ENCODE peak calls at places on chromosomes 11 and 22, in five cellular contexts. F is testis, R is thoracic aorta, V is GM23248, E is GM23338. I is an unnamed sample.

GRCh38 chr11:20025331-20025840 is 134.9 kb downstream of the DBX1 start:
- DNase-seq in F (no peak), R (no peak), V (no peak), E (peak; percentile 44), I (peak; percentile 75)

GRCh38 chr11:58926695-58927094 is 12.6 kb upstream of the GLYATL1 start:
- DNase-seq in F (no peak), R (no peak), V (peak; percentile 76), E (no peak), I (no peak)

GRCh38 chr11:110200836-110201235 is 95.6 kb downstream of the RDX start:
- DNase-seq in F (no peak), R (no peak), V (no peak), E (no peak), I (no peak)

GRCh38 chr11:125433454-125434121 is 62.5 kb downstream of the FEZ1 start:
- DNase-seq in F (peak; percentile 60), R (no peak), V (peak; percentile 81), E (peak; percentile 89), I (peak; percentile 92)

GRCh38 chr11:114296190-114296978 is at the start of gene NNMT:
- DNase-seq in F (peak; percentile 38), R (peak; percentile 67), V (peak; percentile 98), E (no peak), I (peak; percentile 20)

GRCh38 chr11:123190504-123190903 is 4.5 kb downstream of the CLMP start:
- DNase-seq in F (no peak), R (no peak), V (peak; percentile 74), E (no peak), I (no peak)

GRCh38 chr11:72871089-72871488 is 56.9 kb downstream of the ATG16L2 start:
- DNase-seq in F (no peak), R (no peak), V (no peak), E (no peak), I (no peak)

GRCh38 chr11:7414729-7415536 is 70.4 kb upstream of the OLFML1 start:
- DNase-seq in F (no peak), R (no peak), V (no peak), E (peak; percentile 25), I (no peak)

GRCh38 chr11:46611526-46612304 is 5.3 kb downstream of the HARBI1 start:
- DNase-seq in F (no peak), R (no peak), V (no peak), E (no peak), I (no peak)
- H3K27ac ChIP-seq in F (peak overlapping the region; percentile 39), R (no peak overlapping the region), V (no peak overlapping the region), E (peak overlapping the region; percentile 4), I (no peak overlapping the region)

GRCh38 chr11:75262436-75262835 is 21.9 kb downstream of the TPBGL start:
- DNase-seq in F (no peak), R (no peak), V (no peak), E (no peak), I (peak; percentile 58)

GRCh38 chr11:75260396-75260795 is 19.8 kb downstream of the TPBGL start:
- DNase-seq in F (no peak), R (no peak), V (no peak), E (no peak), I (peak; percentile 58)

GRCh38 chr11:75262961-75263852 is 22.6 kb downstream of the TPBGL start:
- DNase-seq in F (no peak), R (no peak), V (no peak), E (no peak), I (peak; percentile 72)

GRCh38 chr11:75261474-75261847 is 20.9 kb downstream of the TPBGL start:
- DNase-seq in F (no peak), R (no peak), V (no peak), E (no peak), I (no peak)

GRCh38 chr11:75261902-75262361 is 21.4 kb downstream of the TPBGL start:
- DNase-seq in F (no peak), R (no peak), V (no peak), E (no peak), I (peak; percentile 62)
- H3K4me1 ChIP-seq in F (peaks cover 6% of the 10 kb centered on the region), R (no peaks in the 10 kb centered on the region), V (no peaks in the 10 kb centered on the region), E (no peaks in the 10 kb centered on the region), I (no peaks in the 10 kb centered on the region)

GRCh38 chr11:75491465-75491864 is 34.3 kb downstream of the GDPD5 start:
- DNase-seq in F (no peak), R (no peak), V (no peak), E (no peak), I (no peak)
- H3K27ac ChIP-seq in F (no peak overlapping the region), R (no peak overlapping the region), V (no peak overlapping the region), E (no peak overlapping the region), I (no peak overlapping the region)

DNA sequence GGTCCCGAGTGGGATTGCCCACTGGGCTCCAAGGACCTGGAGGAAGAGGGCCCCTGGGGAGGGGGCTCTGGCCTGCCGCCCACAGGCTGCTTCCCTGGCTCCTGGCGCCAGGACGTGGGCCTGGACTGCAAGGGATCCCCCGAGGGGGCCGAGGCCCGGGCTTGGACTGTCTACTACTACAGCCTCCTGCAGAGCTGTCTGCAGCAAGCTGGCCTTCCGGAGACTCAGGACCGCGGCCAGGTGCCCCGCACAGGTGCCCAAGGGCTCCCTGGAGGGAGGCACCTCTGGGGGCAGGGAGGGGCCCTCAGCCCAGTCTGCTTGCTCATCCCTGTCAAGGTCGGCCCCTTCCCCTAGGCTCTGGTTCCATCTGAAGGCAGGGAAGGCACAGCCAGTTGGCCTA is 1.9 kb downstream of the CARNS1 start:
- DNase-seq in F (no peak), R (no peak), V (no peak), E (no peak), I (no peak)
- H3K4me1 ChIP-seq in F (peaks cover 16% of the 10 kb centered on the region), R (peaks cover 55% of the 10 kb centered on the region), V (no peaks in the 10 kb centered on the region), E (peaks cover 15% of the 10 kb centered on the region), I (no peaks in the 10 kb centered on the region)

GRCh38 chr22:44455963-44456358 is 42.1 kb downstream of the RTL6 start:
- DNase-seq in F (no peak), R (no peak), V (no peak), E (no peak), I (no peak)
- H3K27ac ChIP-seq in F (no peak overlapping the region), R (no peak overlapping the region), V (no peak overlapping the region), E (no peak overlapping the region), I (no peak overlapping the region)

GRCh38 chr22:22853713-22854112 is 33.9 kb upstream of the IGLL5 start:
- DNase-seq in F (no peak), R (no peak), V (no peak), E (no peak), I (no peak)
- H3K4me1 ChIP-seq in F (peaks cover 9% of the 10 kb centered on the region), R (no peaks in the 10 kb centered on the region), V (no peaks in the 10 kb centered on the region), E (no peaks in the 10 kb centered on the region), I (peaks cover 4% of the 10 kb centered on the region)

DNA sequence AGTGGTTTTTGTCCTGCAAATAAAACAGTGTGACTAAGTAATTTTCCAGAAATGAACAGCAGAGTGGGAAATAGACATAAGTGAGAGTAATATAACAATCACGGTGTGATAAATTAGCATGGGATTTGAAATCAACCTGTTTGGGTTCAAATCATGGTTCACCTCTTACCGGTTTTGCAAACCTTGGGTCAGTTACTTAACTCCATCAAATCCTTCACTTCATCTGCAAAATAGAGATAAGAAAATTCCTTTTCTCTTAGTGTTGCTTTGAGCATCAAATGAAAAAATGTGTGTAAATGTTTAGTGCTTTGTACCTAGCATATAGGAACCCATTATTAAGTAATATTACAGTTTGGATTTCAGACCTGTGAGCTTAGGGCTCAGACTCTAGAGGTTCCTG is 152.2 kb downstream of the TEAD1 start:
- DNase-seq in F (no peak), R (no peak), V (no peak), E (no peak), I (no peak)
- H3K27ac ChIP-seq in F (no peak overlapping the region), R (no peak overlapping the region), V (no peak overlapping the region), E (no peak overlapping the region), I (no peak overlapping the region)

DNA sequence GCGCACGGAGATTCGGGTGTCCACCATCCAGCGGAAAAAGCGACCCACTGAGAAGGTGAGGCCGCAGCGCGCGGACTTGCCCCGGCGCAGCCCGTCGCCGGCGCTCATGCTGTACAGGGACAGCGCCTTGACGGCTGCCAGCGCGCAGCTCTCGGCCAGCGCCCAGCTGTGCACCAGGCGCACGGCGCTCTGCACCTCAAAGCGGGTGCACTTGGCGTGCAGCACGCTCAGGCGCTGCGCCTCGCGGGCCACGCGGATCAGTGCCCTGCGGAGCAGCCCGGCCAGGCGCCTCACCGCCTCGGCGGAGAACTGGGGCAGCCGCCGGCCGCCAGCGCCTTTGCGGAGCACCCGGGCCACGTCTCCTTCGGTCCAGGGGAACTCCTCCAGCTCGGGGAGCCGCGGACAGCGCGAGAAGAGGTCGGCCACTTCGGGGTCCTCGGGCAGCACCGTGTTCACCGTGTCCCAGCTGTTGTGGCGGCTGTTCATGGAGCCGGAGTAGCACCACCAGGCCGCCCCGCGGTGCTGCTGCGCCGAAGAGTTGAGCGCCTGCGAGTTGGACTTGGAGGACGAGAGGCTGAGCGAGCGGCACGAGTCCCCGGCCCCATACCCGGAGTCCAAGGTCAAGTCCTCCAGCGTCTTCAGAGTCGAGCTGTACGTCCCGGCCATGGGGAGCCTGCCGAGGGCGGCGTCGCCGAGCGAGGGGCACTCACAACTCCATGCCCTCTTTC is 728 bp downstream of the ABTB2 start:
- DNase-seq in F (peak; percentile 51), R (no peak), V (peak; percentile 80), E (peak; percentile 72), I (peak; percentile 89)
- H3K4me1 ChIP-seq in F (peaks cover 14% of the 10 kb centered on the region), R (peaks cover 36% of the 10 kb centered on the region), V (peaks cover 16% of the 10 kb centered on the region), E (peaks cover 8% of the 10 kb centered on the region), I (no peaks in the 10 kb centered on the region)

GRCh38 chr22:38699143-38699542 is 1.6 kb downstream of the JOSD1 start:
- DNase-seq in F (no peak), R (no peak), V (peak; percentile 6), E (no peak), I (no peak)
- H3K27ac ChIP-seq in F (peak overlapping the region; percentile 99), R (peak overlapping the region; percentile 96), V (peak overlapping the region; percentile 97), E (no peak overlapping the region), I (no peak overlapping the region)